ENCODE peak calls at places on chromosome 21, in five cellular contexts. O is mammary epithelial cell, J is AG04450, Y is T-cell, A is KBM-7. Q is an unnamed sample.

GRCh38 chr21:32325706-32326105 is 27.1 kb downstream of the MRAP start:
- DNase-seq in O (no peak), J (no peak), Y (no peak), A (no peak), Q (no peak)

GRCh38 chr21:44870748-44871495 is 2.6 kb downstream of the PTTG1IP start:
- DNase-seq in O (peak; percentile 73), J (no peak), Y (peak; percentile 41), A (peak; percentile 14), Q (peak; percentile 36)

GRCh38 chr21:41090981-41091380 is 77.0 kb upstream of the BACE2 start:
- DNase-seq in O (no peak), J (no peak), Y (no peak), A (no peak), Q (no peak)

GRCh38 chr21:38269567-38269917 is 12.8 kb downstream of the KCNJ15 start:
- DNase-seq in O (no peak), J (no peak), Y (no peak), A (no peak), Q (no peak)

GRCh38 chr21:45536301-45537081 is 5.7 kb downstream of the SLC19A1 start:
- DNase-seq in O (no peak), J (no peak), Y (no peak), A (no peak), Q (no peak)

GRCh38 chr21:16402752-16403151 is 673.0 kb downstream of the USP25 start:
- DNase-seq in O (no peak), J (no peak), Y (no peak), A (no peak), Q (no peak)

GRCh38 chr21:46038871-46039397 is 57.4 kb downstream of the COL6A1 start:
- DNase-seq in O (no peak), J (no peak), Y (no peak), A (no peak), Q (peak; percentile 32)

GRCh38 chr21:29311802-29312201 is 13.1 kb downstream of the BACH1 start:
- DNase-seq in O (no peak), J (no peak), Y (no peak), A (no peak), Q (no peak)

GRCh38 chr21:26800001-26800400 is 45.2 kb downstream of the ADAMTS1 start:
- DNase-seq in O (no peak), J (no peak), Y (no peak), A (no peak), Q (no peak)

GRCh38 chr21:46084709-46085108 is 13.2 kb upstream of the COL6A2 start:
- DNase-seq in O (no peak), J (no peak), Y (no peak), A (no peak), Q (peak; percentile 37)

GRCh38 chr21:42219606-42220137 is 732 bp downstream of the ABCG1 start:
- DNase-seq in O (no peak), J (no peak), Y (peak; percentile 41), A (no peak), Q (no peak)

GRCh38 chr21:34736116-34736870 is 67.5 kb downstream of the CLIC6 start:
- DNase-seq in O (no peak), J (no peak), Y (no peak), A (no peak), Q (peak; percentile 53)

GRCh38 chr21:26490771-26491170 is 82.3 kb downstream of the CYYR1 start:
- DNase-seq in O (no peak), J (no peak), Y (no peak), A (no peak), Q (no peak)

GRCh38 chr21:33892853-33893252 is 22.8 kb downstream of the ATP5PO start:
- DNase-seq in O (no peak), J (no peak), Y (no peak), A (no peak), Q (no peak)

GRCh38 chr21:16302851-16303282 is 573.1 kb downstream of the USP25 start:
- DNase-seq in O (no peak), J (no peak), Y (no peak), A (no peak), Q (no peak)

GRCh38 chr21:40047211-40047610 is 180.0 kb downstream of the PCP4 start:
- DNase-seq in O (no peak), J (no peak), Y (no peak), A (no peak), Q (no peak)

GRCh38 chr21:46308431-46308830 is 15.2 kb downstream of the C21orf58 start:
- DNase-seq in O (no peak), J (no peak), Y (no peak), A (no peak), Q (no peak)

GRCh38 chr21:15857740-15858139 is 128.0 kb downstream of the USP25 start:
- DNase-seq in O (no peak), J (no peak), Y (no peak), A (no peak), Q (no peak)

GRCh38 chr21:43938751-43939442 is 73.2 kb upstream of the TRAPPC10 start:
- DNase-seq in O (peak; percentile 46), J (peak; percentile 11), Y (peak; percentile 90), A (peak; percentile 90), Q (peak; percentile 72)

GRCh38 chr21:25512095-25513086 is 94.9 kb downstream of the MRPL39 start:
- DNase-seq in O (no peak), J (no peak), Y (no peak), A (no peak), Q (no peak)

GRCh38 chr21:15472641-15473040 is 257.1 kb upstream of the USP25 start:
- DNase-seq in O (peak; percentile 53), J (no peak), Y (no peak), A (no peak), Q (no peak)

GRCh38 chr21:28743723-28744122 is 249.0 kb downstream of the LTN1 start:
- DNase-seq in O (no peak), J (no peak), Y (no peak), A (no peak), Q (no peak)

GRCh38 chr21:46621457-46622182 is 13.9 kb upstream of the PRMT2 start:
- DNase-seq in O (no peak), J (no peak), Y (no peak), A (no peak), Q (no peak)

GRCh38 chr21:41852151-41852928 is 26.8 kb downstream of the PRDM15 start:
- DNase-seq in O (no peak), J (no peak), Y (no peak), A (no peak), Q (no peak)

GRCh38 chr21:45555557-45556301 is 13.5 kb upstream of the SLC19A1 start:
- DNase-seq in O (peak; percentile 56), J (peak; percentile 44), Y (peak; percentile 61), A (peak; percentile 86), Q (peak; percentile 76)

GRCh38 chr21:35206141-35207125 is 157.3 kb upstream of the RUNX1 start:
- DNase-seq in O (peak; percentile 65), J (no peak), Y (no peak), A (peak; percentile 41), Q (peak; percentile 51)

GRCh38 chr21:41876928-41877652 is 2.1 kb downstream of the PRDM15 start:
- DNase-seq in O (no peak), J (no peak), Y (no peak), A (no peak), Q (no peak)

GRCh38 chr21:34971656-34972055 is 77.4 kb downstream of the RUNX1 start:
- DNase-seq in O (no peak), J (no peak), Y (no peak), A (no peak), Q (no peak)

GRCh38 chr21:32499249-32500055 is 85.9 kb downstream of the TCP10L start:
- DNase-seq in O (no peak), J (no peak), Y (no peak), A (no peak), Q (peak; percentile 29)

GRCh38 chr21:38460171-38460742 is 38.0 kb downstream of the ERG start:
- DNase-seq in O (peak; percentile 92), J (no peak), Y (no peak), A (no peak), Q (peak; percentile 98)

Q was measured in MCF 10A.